ENCODE peak calls at places on chromosomes 2 and 18, in eight cellular contexts. Y is right lobe of liver; P is body of pancreas; U is HCT116; D is amniotic stem cell; X is ecto neural progenitor cell; E is activated CD4-positive, alpha-beta T cell treated with anti-CD3 and anti-CD28 coated beads for 36 hours; V is activated gamma-delta T cell treated with Interleukin-2 at 50 U/mL for 16 hours. B is an unnamed sample.
A peak's percentile ranks its signal among the peaks of the same experiment; 100 is the strongest.

GRCh38 chr2:156189584-156189983 is 142.9 kb downstream of the NR4A2 start:
- DNase-seq in U (no peak), V (no peak), E (no peak), Y (no peak), D (no peak), P (no peak), X (no peak), B (no peak)

GRCh38 chr2:9256570-9257043 is 50.0 kb downstream of the ASAP2 start:
- DNase-seq in U (no peak), P (no peak), Y (no peak), V (no peak), X (no peak), D (no peak), E (no peak), B (peak; percentile 45)

GRCh38 chr2:95799490-95799889 is 192.1 kb downstream of the ANKRD36C start:
- DNase-seq in X (no peak), D (no peak), Y (no peak), P (no peak), V (no peak), U (no peak), E (no peak), B (no peak)

GRCh38 chr2:1758112-1758630 is 13.9 kb upstream of the PXDN start:
- DNase-seq in E (no peak), U (no peak), Y (no peak), P (no peak), X (no peak), D (no peak), V (no peak), B (no peak)

GRCh38 chr2:74481961-74482800 is 617 bp downstream of the CCDC142 start:
- DNase-seq in Y (no peak), D (no peak), X (no peak), V (peak; percentile 48), P (peak; percentile 63), U (no peak), E (peak; percentile 75), B (peak; percentile 79)

GRCh38 chr2:65300772-65301711 is 73.4 kb downstream of the ACTR2 start:
- DNase-seq in Y (no peak), U (no peak), D (peak; percentile 89), P (peak; percentile 37), E (peak; percentile 90), V (peak; percentile 73), X (peak; percentile 58), B (no peak)

GRCh38 chr18:9707381-9708056 is 582 bp upstream of the RAB31 start:
- DNase-seq in D (no peak), U (no peak), P (no peak), X (no peak), V (no peak), Y (no peak), E (no peak), B (no peak)

GRCh38 chr2:208906330-208906729 is 499.7 kb downstream of the PTH2R start:
- DNase-seq in E (no peak), D (no peak), X (no peak), Y (no peak), U (no peak), V (no peak), P (no peak), B (no peak)

GRCh38 chr18:3623769-3624545 is 174.0 kb downstream of the TGIF1 start:
- DNase-seq in E (peak; percentile 68), D (peak; percentile 86), P (peak; percentile 67), V (no peak), U (peak; percentile 96), X (peak; percentile 84), Y (peak; percentile 96), B (peak; percentile 93)

GRCh38 chr2:166375736-166376487 is at the start of gene SCN9A:
- DNase-seq in U (no peak), X (peak; percentile 91), P (peak; percentile 86), Y (peak; percentile 92), V (peak; percentile 6), E (peak; percentile 64), D (peak; percentile 64), B (no peak)

B was measured in dermis microvascular lymphatic vessel endothelial cell.